ENCODE peak calls at places on chromosomes 13 and 19, in eight cellular contexts. D, U, G, F, Q, E, B and T are unnamed samples.

GRCh38 chr13:82330499-82330898 is 1551.8 kb downstream of the SLITRK1 start:
- DNase-seq in D (no peak), U (no peak), G (no peak), F (no peak), Q (no peak), E (no peak), B (no peak), T (no peak)

GRCh38 chr13:75402787-75403186 is 79.2 kb downstream of the TBC1D4 start:
- DNase-seq in D (no peak), U (no peak), G (no peak), F (no peak), Q (no peak), E (no peak), B (no peak), T (no peak)

GRCh38 chr13:113879506-113880360 is 15.9 kb upstream of the GAS6 start:
- DNase-seq in D (no peak), U (no peak), G (no peak), F (no peak), Q (no peak), E (no peak), B (no peak), T (no peak)

GRCh38 chr19:39824143-39825092 is 9.5 kb downstream of the DYRK1B start:
- DNase-seq in D (peak; percentile 86), U (peak; percentile 95), G (peak; percentile 95), F (peak; percentile 85), Q (peak; percentile 90), E (peak; percentile 74), B (peak; percentile 89), T (peak; percentile 87)

GRCh38 chr19:17775991-17776803 is 18.7 kb upstream of the B3GNT3 start:
- DNase-seq in D (no peak), U (no peak), G (no peak), F (no peak), Q (peak; percentile 37), E (no peak), B (no peak), T (no peak)

GRCh38 chr13:99057310-99057975 is 79.6 kb upstream of the DOCK9 start:
- DNase-seq in D (no peak), U (no peak), G (no peak), F (no peak), Q (peak; percentile 64), E (no peak), B (no peak), T (no peak)

GRCh38 chr13:41848435-41849255 is 112.3 kb downstream of the VWA8 start:
- DNase-seq in D (no peak), U (no peak), G (no peak), F (no peak), Q (peak; percentile 36), E (no peak), B (no peak), T (peak; percentile 65)

GRCh38 chr19:15248648-15249559 is 16.7 kb upstream of the EPHX3 start:
- DNase-seq in D (peak; percentile 80), U (peak; percentile 20), G (peak; percentile 74), F (no peak), Q (peak; percentile 92), E (no peak), B (peak; percentile 35), T (peak; percentile 82)

GRCh38 chr19:2610637-2611482 is 91.6 kb downstream of the GNG7 start:
- DNase-seq in D (peak; percentile 76), U (peak; percentile 86), G (peak; percentile 93), F (peak; percentile 82), Q (peak; percentile 96), E (peak; percentile 94), B (peak; percentile 46), T (peak; percentile 94)

GRCh38 chr19:33473644-33474305 is 47.8 kb downstream of the PEPD start:
- DNase-seq in D (no peak), U (no peak), G (no peak), F (no peak), Q (peak; percentile 54), E (no peak), B (no peak), T (peak; percentile 73)

GRCh38 chr13:29969286-29969685 is 118.9 kb upstream of the UBL3 start:
- DNase-seq in D (peak; percentile 49), U (no peak), G (no peak), F (no peak), Q (peak; percentile 91), E (no peak), B (no peak), T (peak; percentile 99)

GRCh38 chr13:19252381-19252780 is 70.8 kb upstream of the TUBA3C start:
- DNase-seq in D (no peak), U (no peak), G (no peak), F (no peak), Q (no peak), E (no peak), B (no peak), T (no peak)

GRCh38 chr13:51519839-51520238 is 64.4 kb upstream of the WDFY2 start:
- DNase-seq in D (no peak), U (no peak), G (no peak), F (no peak), Q (peak; percentile 84), E (no peak), B (peak; percentile 98), T (peak; percentile 22)

GRCh38 chr19:962683-963385 is 21.3 kb upstream of the WDR18 start:
- DNase-seq in D (no peak), U (no peak), G (no peak), F (no peak), Q (no peak), E (no peak), B (no peak), T (no peak)

GRCh38 chr13:112374271-112374670 is 1.9 kb upstream of the SPACA7 start:
- DNase-seq in D (no peak), U (no peak), G (no peak), F (no peak), Q (no peak), E (no peak), B (no peak), T (no peak)

GRCh38 chr13:19952850-19953249 is 5.7 kb upstream of the ZMYM2 start:
- DNase-seq in D (no peak), U (no peak), G (no peak), F (no peak), Q (no peak), E (no peak), B (no peak), T (no peak)

GRCh38 chr19:41511628-41512027 is 64.3 kb upstream of the CEACAM21 start:
- DNase-seq in D (no peak), U (no peak), G (no peak), F (no peak), Q (no peak), E (no peak), B (no peak), T (no peak)

GRCh38 chr19:7968008-7968795 is 24.7 kb upstream of the TIMM44 start:
- DNase-seq in D (no peak), U (no peak), G (no peak), F (no peak), Q (no peak), E (no peak), B (no peak), T (no peak)

GRCh38 chr19:13036366-13036976 is 41.2 kb downstream of the NFIX start:
- DNase-seq in D (no peak), U (no peak), G (no peak), F (no peak), Q (peak; percentile 82), E (no peak), B (no peak), T (peak; percentile 80)

GRCh38 chr19:1768248-1768647 is 14.9 kb downstream of the ONECUT3 start:
- DNase-seq in D (no peak), U (no peak), G (no peak), F (no peak), Q (no peak), E (peak; percentile 54), B (no peak), T (no peak)

GRCh38 chr19:28199323-28199722 is 1013.6 kb downstream of the UQCRFS1 start:
- DNase-seq in D (no peak), U (no peak), G (no peak), F (no peak), Q (no peak), E (no peak), B (peak; percentile 33), T (no peak)

GRCh38 chr13:33312150-33312908 is 26.8 kb upstream of the STARD13 start:
- DNase-seq in D (no peak), U (no peak), G (no peak), F (no peak), Q (peak; percentile 25), E (no peak), B (no peak), T (no peak)

GRCh38 chr19:1267441-1268391 is 1.4 kb upstream of the CIRBP start:
- DNase-seq in D (no peak), U (no peak), G (peak; percentile 77), F (no peak), Q (no peak), E (no peak), B (no peak), T (no peak)